ENCODE peak calls at places on chromosomes 12 and 14, in four cellular contexts. F is H9, X is IMR-90, A is H1. L is an unnamed sample.

GRCh38 chr14:54472291-54472690 is 16.5 kb downstream of the GMFB start:
- DNase-seq in A (no peak), X (no peak), F (no peak), L (peak)

GRCh38 chr14:77161011-77161410 is 19.4 kb upstream of the ZDHHC22 start:
- DNase-seq in A (no peak), F (no peak), X (no peak), L (no peak)

GRCh38 chr12:82326905-82327503 is 31.2 kb downstream of the CCDC59 start:
- DNase-seq in F (no peak), A (no peak), X (peak), L (peak)

GRCh38 chr12:47079894-47080724 is at the start of gene AMIGO2:
- DNase-seq in F (peak), X (peak), A (peak), L (peak)

GRCh38 chr12:122227341-122227740 is 1.5 kb upstream of the DIABLO start:
- DNase-seq in F (no peak), X (no peak), A (no peak), L (no peak)

GRCh38 chr14:102993523-102993922 is 63.8 kb downstream of the CDC42BPB start:
- DNase-seq in F (no peak), X (peak), A (no peak), L (no peak)

GRCh38 chr14:80944861-80945617 is 3.5 kb upstream of the CEP128 start:
- DNase-seq in X (no peak), F (no peak), A (no peak), L (no peak)

GRCh38 chr14:96832351-96832750 is 35.2 kb downstream of the VRK1 start:
- DNase-seq in X (no peak), A (no peak), F (no peak), L (no peak)

GRCh38 chr12:32478858-32479257 is 79.5 kb downstream of the FGD4 start:
- DNase-seq in X (no peak), F (no peak), A (no peak), L (no peak)

GRCh38 chr12:108097160-108097911 is 31.8 kb upstream of the WSCD2 start:
- DNase-seq in X (no peak), A (no peak), F (no peak), L (no peak)

GRCh38 chr12:23055004-23055403 is 430.0 kb downstream of the ETNK1 start:
- DNase-seq in A (peak), F (peak), X (peak), L (peak)

GRCh38 chr12:103442822-103443221 is 52.9 kb downstream of the C12orf42 start:
- DNase-seq in A (no peak), X (no peak), F (no peak), L (no peak)

GRCh38 chr14:98192946-98193345 is 1079.1 kb downstream of the BCL11B start:
- DNase-seq in X (no peak), A (no peak), F (no peak), L (no peak)

GRCh38 chr12:79635676-79636075 is 55.1 kb downstream of the PAWR start:
- DNase-seq in X (peak), A (no peak), F (no peak), L (no peak)

GRCh38 chr14:65054471-65055085 is 47.7 kb downstream of the MAX start:
- DNase-seq in A (no peak), F (no peak), X (no peak), L (peak)

GRCh38 chr14:69312608-69313007 is 52.6 kb downstream of the GALNT16 start:
- DNase-seq in F (peak), A (no peak), X (no peak), L (no peak)

GRCh38 chr14:89674906-89675305 is 257.9 kb upstream of the FOXN3 start:
- DNase-seq in A (no peak), F (no peak), X (no peak), L (no peak)

GRCh38 chr12:12224240-12224940 is 42.5 kb downstream of the LRP6 start:
- DNase-seq in X (peak), F (no peak), A (no peak), L (no peak)

GRCh38 chr12:131565256-131566005 is 145.5 kb upstream of the SFSWAP start:
- DNase-seq in A (no peak), F (no peak), X (no peak), L (no peak)

GRCh38 chr12:89151536-89151935 is 200.8 kb downstream of the DUSP6 start:
- DNase-seq in F (no peak), X (no peak), A (no peak), L (peak)

GRCh38 chr14:90495357-90496276 is 98.8 kb downstream of the CALM1 start:
- DNase-seq in X (peak), F (peak), A (peak), L (peak)

GRCh38 chr14:42563313-42563712 is 956.6 kb downstream of the LRFN5 start:
- DNase-seq in F (no peak), A (no peak), X (no peak), L (no peak)

GRCh38 chr12:56338643-56339422 is at the start of gene IL23A:
- DNase-seq in A (peak), F (peak), X (peak), L (no peak)

GRCh38 chr14:101494826-101495225 is 66.5 kb upstream of the DIO3 start:
- DNase-seq in F (peak), A (no peak), X (no peak), L (no peak)
- H4K5ac ChIP-seq in F (no peak), A (no peak), X (no peak), L (no peak)

GRCh38 chr12:6528539-6529235 is 5.6 kb upstream of the GAPDH start:
- DNase-seq in F (no peak), X (no peak), A (no peak), L (peak)
- H3K18ac ChIP-seq in F (no peak), X (no peak), A (no peak), L (no peak)

DNA sequence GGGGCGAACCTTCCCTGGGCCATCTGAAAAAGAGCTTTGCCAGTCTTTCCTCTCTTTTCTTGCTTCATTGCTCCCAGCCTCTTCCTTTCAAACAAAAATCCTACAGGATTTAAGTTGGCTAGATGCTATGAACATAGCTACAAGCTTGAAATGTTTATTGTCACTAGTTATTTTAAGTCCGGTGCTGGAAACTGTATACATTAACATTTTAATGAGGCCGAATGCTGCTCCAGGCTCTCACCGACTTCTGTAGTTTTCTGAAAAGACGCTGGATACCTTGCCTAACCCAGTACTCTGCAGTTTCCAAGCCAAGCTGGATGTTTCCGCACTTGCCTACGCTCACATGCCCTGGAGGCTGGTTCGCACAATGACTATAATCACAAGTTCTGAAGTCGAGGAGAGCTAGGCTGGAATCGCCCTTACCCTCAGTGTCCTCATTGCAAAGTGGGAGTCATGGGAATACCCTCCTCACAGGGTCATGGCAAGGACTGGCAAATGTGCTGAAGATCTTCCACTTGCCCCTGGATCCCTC is 39.1 kb downstream of the LTBP2 start:
- DNase-seq in X (peak), F (no peak), A (no peak), L (no peak)
- H2BK15ac ChIP-seq in X (peak), F (no peak), A (no peak), L (no peak)

DNA sequence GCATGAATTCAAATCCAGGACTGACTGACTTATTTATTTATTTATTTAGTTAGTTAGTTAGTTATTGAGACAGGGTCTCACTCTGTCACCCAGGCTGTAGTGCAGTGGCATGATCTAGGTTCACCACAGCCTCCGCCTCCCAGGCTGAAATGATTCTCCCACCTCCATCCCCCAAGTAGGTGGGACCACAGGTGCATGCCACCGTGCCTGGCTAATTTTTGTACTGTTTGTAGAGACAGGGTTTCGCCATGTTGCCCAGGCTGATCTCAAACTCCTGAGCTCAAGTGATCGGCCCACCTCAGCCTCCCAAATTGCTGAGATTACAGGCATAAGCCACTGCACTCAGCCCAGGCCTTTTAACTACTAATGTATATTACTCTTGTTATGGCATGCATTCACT is 36.0 kb downstream of the BTG1 start:
- DNase-seq in F (no peak), X (no peak), A (no peak), L (no peak)
- H4K5ac ChIP-seq in F (no peak), X (no peak), A (no peak), L (no peak)

DNA sequence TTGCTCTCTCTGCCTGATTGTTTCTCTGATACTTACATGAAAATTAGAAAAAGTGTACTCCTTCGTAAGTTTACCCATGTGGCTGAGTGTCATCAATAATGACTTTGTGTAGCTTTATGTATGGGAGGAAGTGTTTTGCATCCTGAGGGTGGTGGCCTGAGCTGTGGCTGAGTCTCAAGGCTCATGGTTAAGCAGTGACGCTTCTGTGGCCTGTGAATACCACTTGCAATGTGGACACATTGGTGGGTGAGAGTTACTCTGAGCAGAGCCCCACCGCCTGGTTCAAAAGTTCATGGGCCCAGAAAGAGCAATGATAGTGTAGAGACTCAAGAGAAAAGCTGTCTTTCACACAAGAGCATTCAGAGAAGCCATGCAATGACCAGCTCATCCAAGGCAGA is 55.2 kb upstream of the FRMD6 start:
- DNase-seq in A (no peak), F (no peak), X (no peak), L (no peak)
- H3K18ac ChIP-seq in A (no peak), F (no peak), X (peak), L (no peak)

GRCh38 chr12:70069221-70069811 is 173.9 kb upstream of the CNOT2 start:
- DNase-seq in F (no peak), X (no peak), A (no peak), L (peak)

GRCh38 chr12:70078161-70078560 is 165.1 kb upstream of the CNOT2 start:
- DNase-seq in X (no peak), A (no peak), F (no peak), L (no peak)

GRCh38 chr12:70077441-70077840 is 165.8 kb upstream of the CNOT2 start:
- DNase-seq in X (no peak), F (no peak), A (no peak), L (peak)

GRCh38 chr12:70070494-70071007 is 172.7 kb upstream of the CNOT2 start:
- DNase-seq in F (no peak), A (no peak), X (no peak), L (peak)

GRCh38 chr12:70074510-70074909 is 168.7 kb upstream of the CNOT2 start:
- DNase-seq in F (no peak), X (no peak), A (no peak), L (peak)
- H2BK15ac ChIP-seq in F (no peak), X (no peak), A (peak), L (no peak)

GRCh38 chr14:79161576-79161975 is 991.4 kb downstream of the NRXN3 start:
- DNase-seq in F (peak), A (peak), X (peak), L (peak)

GRCh38 chr14:79162833-79163232 is 992.7 kb downstream of the NRXN3 start:
- DNase-seq in F (no peak), X (no peak), A (no peak), L (no peak)

GRCh38 chr14:79157369-79157768 is 987.2 kb downstream of the NRXN3 start:
- DNase-seq in X (no peak), F (no peak), A (no peak), L (no peak)
- H4K5ac ChIP-seq in X (no peak), F (no peak), A (no peak), L (no peak)

GRCh38 chr12:45762185-45763110 is 32.9 kb downstream of the ARID2 start:
- DNase-seq in X (peak), A (no peak), F (no peak), L (peak)

GRCh38 chr12:45768194-45768593 is 38.7 kb downstream of the ARID2 start:
- DNase-seq in X (no peak), F (no peak), A (no peak), L (peak)

GRCh38 chr12:45760333-45760732 is 30.8 kb downstream of the ARID2 start:
- DNase-seq in F (no peak), A (no peak), X (no peak), L (no peak)

GRCh38 chr12:45763381-45763780 is 33.9 kb downstream of the ARID2 start:
- DNase-seq in X (no peak), A (no peak), F (no peak), L (no peak)
- H3K18ac ChIP-seq in X (no peak), A (no peak), F (no peak), L (no peak)

L was measured in mesendoderm.